ENCODE peak calls at places on chromosomes 6 and 20, in ten cellular contexts. I is A172, P is GM20000, X is uterus, E is ovary, B is Caki2, A is H7, J is breast epithelium, H is NCI-H187, Y is KG1. L is an unnamed sample.

GRCh38 chr6:161245363-161245762 is 28.5 kb downstream of the AGPAT4 start:
- DNase-seq in I (no peak), A (no peak), B (no peak), P (no peak), Y (no peak), J (no peak), H (no peak), E (no peak), X (no peak), L (no peak)

GRCh38 chr6:146847426-146847825 is 248.7 kb downstream of the ADGB start:
- DNase-seq in H (no peak), J (no peak), A (no peak), I (no peak), P (no peak), X (no peak), Y (no peak), E (no peak), B (no peak), L (no peak)

GRCh38 chr6:160973856-160974255 is 17.7 kb upstream of the MAP3K4 start:
- DNase-seq in J (no peak), Y (no peak), H (no peak), E (no peak), I (no peak), X (peak; percentile 23), A (no peak), B (no peak), P (no peak), L (no peak)

GRCh38 chr6:108966855-108967755 is 118.9 kb downstream of the ARMC2 start:
- DNase-seq in P (no peak), I (peak; percentile 71), E (peak; percentile 44), A (peak; percentile 48), H (no peak), J (no peak), B (peak; percentile 76), Y (peak; percentile 55), X (no peak), L (peak; percentile 75)

GRCh38 chr6:33028220-33028849 is 18.9 kb upstream of the HLA-DOA start:
- DNase-seq in E (no peak), H (no peak), P (no peak), B (no peak), I (no peak), A (no peak), J (no peak), X (no peak), Y (no peak), L (no peak)

GRCh38 chr6:137165375-137166246 is 7.8 kb downstream of the IL22RA2 start:
- DNase-seq in X (no peak), A (no peak), E (no peak), Y (no peak), P (peak; percentile 32), B (no peak), I (peak; percentile 14), J (no peak), H (no peak), L (no peak)

GRCh38 chr6:158860279-158860865 is 41.2 kb upstream of the EZR start:
- DNase-seq in A (no peak), H (no peak), E (no peak), B (no peak), Y (no peak), J (no peak), I (no peak), P (no peak), X (no peak), L (no peak)

GRCh38 chr20:2217857-2218529 is 77.8 kb upstream of the TGM3 start:
- DNase-seq in Y (peak; percentile 29), I (no peak), H (no peak), P (no peak), X (no peak), A (no peak), B (no peak), J (no peak), E (no peak), L (no peak)

GRCh38 chr6:38640216-38640909 is 634 bp upstream of the BTBD9 start:
- DNase-seq in B (no peak), E (peak; percentile 29), A (no peak), P (no peak), Y (no peak), H (no peak), I (no peak), X (no peak), J (no peak), L (no peak)

GRCh38 chr6:28643017-28643740 is 117.5 kb downstream of the GPX5 start:
- DNase-seq in H (no peak), X (no peak), J (no peak), P (no peak), E (no peak), B (peak; percentile 75), A (peak; percentile 51), Y (peak; percentile 49), I (peak; percentile 89), L (no peak)

GRCh38 chr6:130293800-130294199 is 71.0 kb upstream of the SAMD3 start:
- DNase-seq in X (no peak), H (no peak), J (no peak), Y (peak; percentile 27), B (peak; percentile 25), A (peak; percentile 22), E (no peak), I (peak; percentile 72), P (peak; percentile 39), L (no peak)

GRCh38 chr20:10674684-10675455 is 1.1 kb upstream of the JAG1 start:
- DNase-seq in I (peak; percentile 63), E (peak; percentile 81), X (peak; percentile 74), J (peak; percentile 77), P (peak; percentile 87), A (peak; percentile 94), Y (peak; percentile 49), B (peak; percentile 91), H (peak; percentile 29), L (peak; percentile 89)

GRCh38 chr6:65280060-65280459 is 427.0 kb downstream of the EYS start:
- DNase-seq in Y (no peak), I (no peak), A (no peak), J (no peak), B (no peak), X (no peak), H (no peak), P (no peak), E (no peak), L (no peak)

GRCh38 chr20:39630215-39630614 is 668.1 kb downstream of the DHX35 start:
- DNase-seq in I (no peak), Y (no peak), P (no peak), H (no peak), J (no peak), E (no peak), B (no peak), X (no peak), A (no peak), L (no peak)

GRCh38 chr6:19472850-19473249 is 364.3 kb upstream of the ID4 start:
- DNase-seq in X (no peak), Y (no peak), H (no peak), J (no peak), E (no peak), P (no peak), A (peak; percentile 27), B (no peak), I (no peak), L (no peak)

GRCh38 chr6:105210932-105211531 is 31.2 kb upstream of the POPDC3 start:
- DNase-seq in H (no peak), A (no peak), Y (no peak), P (no peak), B (no peak), E (no peak), X (no peak), I (no peak), J (no peak), L (no peak)

GRCh38 chr20:50848341-50848808 is 53.5 kb downstream of the BCAS4 start:
- DNase-seq in E (peak; percentile 59), P (no peak), B (no peak), J (no peak), I (no peak), Y (no peak), A (no peak), X (peak; percentile 32), H (no peak), L (peak; percentile 73)

GRCh38 chr6:135537782-135538301 is 40.3 kb upstream of the AHI1 start:
- DNase-seq in P (no peak), Y (no peak), B (no peak), I (peak; percentile 43), E (no peak), J (no peak), A (peak; percentile 4), X (no peak), H (no peak), L (no peak)

GRCh38 chr6:111662192-111662793 is 56.6 kb upstream of the TRAF3IP2 start:
- DNase-seq in I (no peak), B (no peak), J (no peak), P (no peak), X (no peak), E (no peak), Y (no peak), A (no peak), H (no peak), L (no peak)

GRCh38 chr6:109303149-109303548 is 79.1 kb downstream of the CD164 start:
- DNase-seq in B (no peak), Y (no peak), P (no peak), E (no peak), H (no peak), I (no peak), X (no peak), A (no peak), J (no peak), L (no peak)

GRCh38 chr6:20404641-20405032 is 3.0 kb downstream of the E2F3 start:
- DNase-seq in E (no peak), X (peak; percentile 24), H (no peak), Y (no peak), J (no peak), B (peak; percentile 68), I (peak; percentile 71), P (peak; percentile 56), A (peak; percentile 30), L (no peak)

GRCh38 chr20:49356676-49357075 is 78.8 kb upstream of the ZNFX1 start:
- DNase-seq in H (no peak), E (no peak), B (no peak), P (no peak), I (no peak), A (no peak), Y (no peak), J (no peak), X (no peak), L (no peak)

GRCh38 chr6:89799756-89800155 is 19.8 kb downstream of the MDN1 start:
- DNase-seq in Y (no peak), X (no peak), I (no peak), J (no peak), H (no peak), B (no peak), P (no peak), E (no peak), A (peak; percentile 79), L (no peak)

GRCh38 chr6:145733770-145734169 is 1.6 kb downstream of the EPM2A start:
- DNase-seq in H (no peak), E (no peak), Y (peak; percentile 55), P (no peak), A (no peak), I (peak; percentile 21), B (peak; percentile 15), J (no peak), X (no peak), L (no peak)

GRCh38 chr6:12582421-12583110 is 134.0 kb upstream of the PHACTR1 start:
- DNase-seq in Y (no peak), E (no peak), H (no peak), P (no peak), B (no peak), I (no peak), A (no peak), J (no peak), X (no peak), L (no peak)

GRCh38 chr20:11159728-11160127 is 485.9 kb upstream of the JAG1 start:
- DNase-seq in B (no peak), E (no peak), I (no peak), J (no peak), P (no peak), Y (no peak), A (no peak), X (no peak), H (no peak), L (peak; percentile 49)

GRCh38 chr6:19333936-19334335 is 503.2 kb upstream of the ID4 start:
- DNase-seq in X (no peak), P (no peak), H (no peak), I (peak; percentile 48), A (no peak), J (no peak), Y (no peak), B (peak; percentile 87), E (no peak), L (no peak)

GRCh38 chr6:45421700-45422540 is 44.2 kb upstream of the SUPT3H start:
- DNase-seq in H (peak; percentile 19), J (no peak), E (peak; percentile 60), A (peak; percentile 75), Y (peak; percentile 46), X (peak; percentile 41), P (peak; percentile 62), B (peak; percentile 80), I (peak; percentile 40), L (peak; percentile 78)